ENCODE peak calls at places on chromosomes 11 and 22, in four cellular contexts. One of them, this sample, is unnamed.

GRCh38 chr11:17516551-17517150 is 27.6 kb downstream of the USH1C start:
- DNase-seq in GM13977: no peak
- DNase-seq in OCI-LY7: no peak
- DNase-seq in cardiac muscle cell: no peak
- DNase-seq in this sample: no peak

GRCh38 chr11:7098235-7098832 is 9.5 kb downstream of the RBMXL2 start:
- DNase-seq in GM13977: peak
- DNase-seq in OCI-LY7: peak
- DNase-seq in cardiac muscle cell: peak
- DNase-seq in this sample: peak

GRCh38 chr22:44026630-44027511 is 2.8 kb downstream of the PARVB start:
- DNase-seq in GM13977: peak
- DNase-seq in OCI-LY7: peak
- DNase-seq in cardiac muscle cell: no peak
- DNase-seq in this sample: peak

GRCh38 chr11:35621620-35622019 is 3.4 kb downstream of the FJX1 start:
- DNase-seq in GM13977: no peak
- DNase-seq in OCI-LY7: no peak
- DNase-seq in cardiac muscle cell: no peak
- DNase-seq in this sample: no peak

GRCh38 chr11:36455658-36456111 is 54.4 kb downstream of the TRAF6 start:
- DNase-seq in GM13977: no peak
- DNase-seq in OCI-LY7: no peak
- DNase-seq in cardiac muscle cell: peak
- DNase-seq in this sample: no peak

GRCh38 chr11:19674420-19674819 is 38.2 kb upstream of the NAV2 start:
- DNase-seq in GM13977: no peak
- DNase-seq in OCI-LY7: no peak
- DNase-seq in cardiac muscle cell: peak
- DNase-seq in this sample: no peak

GRCh38 chr22:32336185-32336603 is 21.5 kb upstream of the RFPL3 start:
- DNase-seq in GM13977: no peak
- DNase-seq in OCI-LY7: no peak
- DNase-seq in cardiac muscle cell: no peak
- DNase-seq in this sample: no peak

GRCh38 chr11:16356751-16357365 is 512 bp upstream of the SOX6 start:
- DNase-seq in GM13977: no peak
- DNase-seq in OCI-LY7: no peak
- DNase-seq in cardiac muscle cell: no peak
- DNase-seq in this sample: no peak

GRCh38 chr11:25901415-25901814 is 430.5 kb upstream of the ANO3 start:
- DNase-seq in GM13977: no peak
- DNase-seq in OCI-LY7: no peak
- DNase-seq in cardiac muscle cell: no peak
- DNase-seq in this sample: no peak

GRCh38 chr11:129440028-129440630 is 64.5 kb downstream of the BARX2 start:
- DNase-seq in GM13977: no peak
- DNase-seq in OCI-LY7: no peak
- DNase-seq in cardiac muscle cell: no peak
- DNase-seq in this sample: no peak

GRCh38 chr11:65329944-65330403 is 3.7 kb upstream of the DPF2 start:
- DNase-seq in GM13977: peak
- DNase-seq in OCI-LY7: peak
- DNase-seq in cardiac muscle cell: peak
- DNase-seq in this sample: peak

GRCh38 chr11:29251738-29252137 is 765.1 kb downstream of the KCNA4 start:
- DNase-seq in GM13977: no peak
- DNase-seq in OCI-LY7: peak
- DNase-seq in cardiac muscle cell: no peak
- DNase-seq in this sample: no peak

GRCh38 chr11:8613036-8613435 is 19.0 kb upstream of the STK33 start:
- DNase-seq in GM13977: no peak
- DNase-seq in OCI-LY7: no peak
- DNase-seq in cardiac muscle cell: no peak
- DNase-seq in this sample: no peak

GRCh38 chr11:24312464-24313238 is 184.2 kb upstream of the LUZP2 start:
- DNase-seq in GM13977: no peak
- DNase-seq in OCI-LY7: no peak
- DNase-seq in cardiac muscle cell: no peak
- DNase-seq in this sample: no peak

GRCh38 chr22:36760716-36761115 is 15.2 kb downstream of the IFT27 start:
- DNase-seq in GM13977: no peak
- DNase-seq in OCI-LY7: no peak
- DNase-seq in cardiac muscle cell: no peak
- DNase-seq in this sample: no peak

GRCh38 chr11:105935791-105936190 is 86.2 kb downstream of the MSANTD4 start:
- DNase-seq in GM13977: no peak
- DNase-seq in OCI-LY7: no peak
- DNase-seq in cardiac muscle cell: peak
- DNase-seq in this sample: no peak

GRCh38 chr11:6418199-6418957 is 516 bp downstream of the APBB1 start:
- DNase-seq in GM13977: no peak
- DNase-seq in OCI-LY7: no peak
- DNase-seq in cardiac muscle cell: peak
- DNase-seq in this sample: no peak

GRCh38 chr11:130202818-130203671 is 43.5 kb downstream of the ST14 start:
- DNase-seq in GM13977: no peak
- DNase-seq in OCI-LY7: no peak
- DNase-seq in cardiac muscle cell: no peak
- DNase-seq in this sample: no peak

GRCh38 chr11:33970984-33971466 is 79.1 kb upstream of the LMO2 start:
- DNase-seq in GM13977: peak
- DNase-seq in OCI-LY7: peak
- DNase-seq in cardiac muscle cell: peak
- DNase-seq in this sample: peak

GRCh38 chr11:125995313-125995712 is 49.5 kb downstream of the VSIG10L2 start:
- DNase-seq in GM13977: peak
- DNase-seq in OCI-LY7: no peak
- DNase-seq in cardiac muscle cell: no peak
- DNase-seq in this sample: peak

GRCh38 chr11:115170133-115170815 is 333.9 kb downstream of the CADM1 start:
- DNase-seq in GM13977: peak
- DNase-seq in OCI-LY7: peak
- DNase-seq in cardiac muscle cell: peak
- DNase-seq in this sample: peak

GRCh38 chr11:126440792-126441514 is 85.5 kb downstream of the ST3GAL4 start:
- DNase-seq in GM13977: peak
- DNase-seq in OCI-LY7: peak
- DNase-seq in cardiac muscle cell: peak
- DNase-seq in this sample: peak

GRCh38 chr11:77619576-77620198 is 17.9 kb downstream of the CLNS1A start:
- DNase-seq in GM13977: peak
- DNase-seq in OCI-LY7: peak
- DNase-seq in cardiac muscle cell: peak
- DNase-seq in this sample: peak

GRCh38 chr22:44427506-44428470 is 70.2 kb downstream of the RTL6 start:
- DNase-seq in GM13977: no peak
- DNase-seq in OCI-LY7: no peak
- DNase-seq in cardiac muscle cell: no peak
- DNase-seq in this sample: no peak

GRCh38 chr22:41951898-41952474 is at the start of gene SMIM45:
- DNase-seq in GM13977: no peak
- DNase-seq in OCI-LY7: peak
- DNase-seq in cardiac muscle cell: peak
- DNase-seq in this sample: no peak

GRCh38 chr11:116990061-116990473 is 108.2 kb downstream of the SIK3 start:
- DNase-seq in GM13977: no peak
- DNase-seq in OCI-LY7: no peak
- DNase-seq in cardiac muscle cell: no peak
- DNase-seq in this sample: no peak

GRCh38 chr11:14645247-14645912 is 1.8 kb downstream of the PDE3B start:
- DNase-seq in GM13977: peak
- DNase-seq in OCI-LY7: no peak
- DNase-seq in cardiac muscle cell: no peak
- DNase-seq in this sample: no peak

GRCh38 chr11:14645985-14646900 is 2.6 kb downstream of the PDE3B start:
- DNase-seq in GM13977: no peak
- DNase-seq in OCI-LY7: no peak
- DNase-seq in cardiac muscle cell: no peak
- DNase-seq in this sample: no peak

GRCh38 chr11:14643697-14644395 is at the start of gene PDE3B:
- DNase-seq in GM13977: peak
- DNase-seq in OCI-LY7: peak
- DNase-seq in cardiac muscle cell: peak
- DNase-seq in this sample: peak

GRCh38 chr11:14642873-14643696 is 519 bp upstream of the PDE3B start:
- DNase-seq in GM13977: no peak
- DNase-seq in OCI-LY7: no peak
- DNase-seq in cardiac muscle cell: no peak
- DNase-seq in this sample: no peak

DNA sequence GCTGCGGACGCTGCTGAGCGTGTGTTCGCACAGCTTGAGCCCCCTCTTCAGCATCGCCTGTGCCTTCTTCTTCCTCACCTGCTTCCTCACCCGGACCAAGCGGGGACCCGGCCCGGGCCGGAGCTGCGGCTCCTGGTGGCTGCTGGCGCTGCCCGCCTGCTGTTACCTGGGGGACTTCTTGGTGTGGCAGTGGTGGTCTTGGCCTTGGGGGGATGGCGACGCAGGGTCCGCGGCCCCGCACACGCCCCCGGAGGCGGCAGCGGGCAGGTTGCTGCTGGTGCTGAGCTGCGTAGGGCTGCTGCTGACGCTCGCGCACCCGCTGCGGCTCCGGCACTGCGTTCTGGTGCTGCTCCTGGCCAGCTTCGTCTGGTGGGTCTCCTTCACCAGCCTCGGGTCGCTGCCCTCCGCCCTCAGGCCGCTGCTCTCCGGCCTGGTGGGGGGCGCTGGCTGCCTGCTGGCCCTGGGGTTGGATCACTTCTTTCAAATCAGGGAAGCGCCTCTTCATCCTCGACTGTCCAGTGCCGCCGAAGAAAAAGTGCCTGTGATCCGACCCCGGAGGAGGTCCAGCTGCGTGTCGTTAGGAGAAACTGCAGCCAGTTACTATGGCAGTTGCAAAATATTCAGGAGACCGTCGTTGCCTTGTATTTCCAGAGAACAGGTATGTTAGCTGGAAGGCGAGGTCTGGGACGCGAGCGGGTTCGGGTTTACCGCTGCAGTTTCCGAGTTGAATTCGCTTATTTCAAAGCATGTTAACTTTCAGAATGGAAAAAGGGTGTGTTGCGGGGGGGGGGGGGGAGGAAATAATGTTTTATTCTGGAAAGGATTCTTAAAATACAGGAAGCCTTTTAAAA is 1.0 kb downstream of the PDE3B start:
- DNase-seq in GM13977: no peak
- DNase-seq in OCI-LY7: no peak
- DNase-seq in cardiac muscle cell: peak
- DNase-seq in this sample: peak
- TF ChIP-seq CTCF in GM13977: no peak
- TF ChIP-seq CTCF in OCI-LY7: no peak
- TF ChIP-seq CTCF in cardiac muscle cell: peak
- TF ChIP-seq CTCF in this sample: no peak

GRCh38 chr11:61827573-61828378 is at the start of gene FADS2:
- DNase-seq in GM13977: peak
- DNase-seq in OCI-LY7: no peak
- DNase-seq in cardiac muscle cell: peak
- DNase-seq in this sample: peak
- TF ChIP-seq CTCF in GM13977: no peak
- TF ChIP-seq CTCF in OCI-LY7: no peak
- TF ChIP-seq CTCF in cardiac muscle cell: no peak
- TF ChIP-seq CTCF in this sample: no peak

GRCh38 chr11:86492370-86493030 is 117.8 kb downstream of the CCDC81 start:
- DNase-seq in GM13977: no peak
- DNase-seq in OCI-LY7: no peak
- DNase-seq in cardiac muscle cell: no peak
- DNase-seq in this sample: no peak
- TF ChIP-seq CTCF in GM13977: no peak
- TF ChIP-seq CTCF in OCI-LY7: no peak
- TF ChIP-seq CTCF in cardiac muscle cell: no peak
- TF ChIP-seq CTCF in this sample: no peak

DNA sequence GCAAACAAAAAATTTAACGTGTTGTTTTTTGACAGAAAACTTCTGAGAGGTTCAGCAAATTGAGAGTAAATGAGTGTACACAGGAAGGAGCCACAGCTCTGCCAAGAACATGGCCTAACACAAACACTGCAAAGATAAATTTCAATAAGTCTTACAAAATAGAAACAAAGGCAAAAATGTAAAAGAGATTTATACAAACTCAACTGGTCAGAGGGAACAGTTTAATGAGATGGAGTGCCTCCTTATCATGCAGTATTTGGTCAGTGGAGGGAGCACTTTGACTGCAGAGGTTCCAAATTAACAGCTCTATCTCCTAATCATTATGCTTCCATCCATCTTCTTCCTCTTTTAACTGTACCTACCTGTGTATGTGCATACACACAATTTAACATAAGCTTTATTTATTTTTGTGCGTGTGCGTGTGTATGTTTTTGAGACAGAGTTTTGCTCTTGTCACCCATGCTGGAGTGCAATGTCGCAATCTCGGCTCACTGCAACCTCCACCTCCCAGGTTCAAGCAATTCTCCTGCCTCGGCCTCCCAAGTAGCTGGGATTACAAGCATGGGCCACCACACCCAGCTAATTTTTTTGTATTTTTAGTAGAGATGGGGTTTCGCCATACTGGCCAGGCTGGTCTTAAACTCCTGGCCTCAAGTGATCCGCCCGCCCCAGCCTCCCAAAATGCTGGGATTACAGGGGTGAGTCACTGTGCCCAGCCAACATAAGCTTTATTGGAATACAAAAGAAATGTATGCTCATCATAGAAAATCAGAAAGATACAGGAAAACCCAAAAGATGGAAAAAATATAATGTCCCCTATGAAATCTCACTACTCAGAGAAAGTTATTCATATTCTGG is 111.9 kb downstream of the MRTFA start:
- DNase-seq in GM13977: no peak
- DNase-seq in OCI-LY7: peak
- DNase-seq in cardiac muscle cell: no peak
- DNase-seq in this sample: no peak
- TF ChIP-seq CTCF in GM13977: peak
- TF ChIP-seq CTCF in OCI-LY7: peak
- TF ChIP-seq CTCF in cardiac muscle cell: peak
- TF ChIP-seq CTCF in this sample: peak

This sample was measured in GM10248.